ENCODE peak calls at places on chromosomes 3 and 15, in four cellular contexts. Y is heart right ventricle; S is pancreas; H is CD4-positive, alpha-beta T cell. Z is an unnamed sample.

GRCh38 chr3:114545196-114545595 is 251.4 kb downstream of the TIGIT start:
- DNase-seq in S (no peak), Y (no peak), H (no peak), Z (no peak)

GRCh38 chr3:4571690-4572334 is 78.7 kb downstream of the ITPR1 start:
- DNase-seq in S (no peak), H (no peak), Y (no peak), Z (no peak)

GRCh38 chr15:42921049-42921731 is 612 bp upstream of the TTBK2 start:
- DNase-seq in H (peak; percentile 56), S (no peak), Y (no peak), Z (no peak)

GRCh38 chr15:65266469-65266868 is 20.2 kb downstream of the PARP16 start:
- DNase-seq in Y (no peak), S (no peak), H (no peak), Z (no peak)

GRCh38 chr3:72738752-72739520 is 109.3 kb downstream of the SHQ1 start:
- DNase-seq in Y (no peak), H (peak; percentile 81), S (peak; percentile 60), Z (peak; percentile 57)

GRCh38 chr3:169998668-169999131 is 32.1 kb downstream of the SEC62 start:
- DNase-seq in Y (no peak), S (no peak), H (no peak), Z (peak; percentile 17)

GRCh38 chr3:125960456-125961288 is 8.3 kb upstream of the ROPN1B start:
- DNase-seq in S (no peak), H (no peak), Y (no peak), Z (no peak)

GRCh38 chr3:169637731-169638130 is 25.8 kb downstream of the MECOM start:
- DNase-seq in S (no peak), Y (no peak), H (no peak), Z (no peak)

GRCh38 chr15:55907797-55908196 is 85.6 kb downstream of the NEDD4 start:
- DNase-seq in H (no peak), S (no peak), Y (no peak), Z (peak; percentile 84)

GRCh38 chr3:108662141-108662738 is 72.7 kb downstream of the DZIP3 start:
- DNase-seq in S (peak; percentile 39), Y (peak; percentile 14), H (no peak), Z (peak; percentile 45)

DNA sequence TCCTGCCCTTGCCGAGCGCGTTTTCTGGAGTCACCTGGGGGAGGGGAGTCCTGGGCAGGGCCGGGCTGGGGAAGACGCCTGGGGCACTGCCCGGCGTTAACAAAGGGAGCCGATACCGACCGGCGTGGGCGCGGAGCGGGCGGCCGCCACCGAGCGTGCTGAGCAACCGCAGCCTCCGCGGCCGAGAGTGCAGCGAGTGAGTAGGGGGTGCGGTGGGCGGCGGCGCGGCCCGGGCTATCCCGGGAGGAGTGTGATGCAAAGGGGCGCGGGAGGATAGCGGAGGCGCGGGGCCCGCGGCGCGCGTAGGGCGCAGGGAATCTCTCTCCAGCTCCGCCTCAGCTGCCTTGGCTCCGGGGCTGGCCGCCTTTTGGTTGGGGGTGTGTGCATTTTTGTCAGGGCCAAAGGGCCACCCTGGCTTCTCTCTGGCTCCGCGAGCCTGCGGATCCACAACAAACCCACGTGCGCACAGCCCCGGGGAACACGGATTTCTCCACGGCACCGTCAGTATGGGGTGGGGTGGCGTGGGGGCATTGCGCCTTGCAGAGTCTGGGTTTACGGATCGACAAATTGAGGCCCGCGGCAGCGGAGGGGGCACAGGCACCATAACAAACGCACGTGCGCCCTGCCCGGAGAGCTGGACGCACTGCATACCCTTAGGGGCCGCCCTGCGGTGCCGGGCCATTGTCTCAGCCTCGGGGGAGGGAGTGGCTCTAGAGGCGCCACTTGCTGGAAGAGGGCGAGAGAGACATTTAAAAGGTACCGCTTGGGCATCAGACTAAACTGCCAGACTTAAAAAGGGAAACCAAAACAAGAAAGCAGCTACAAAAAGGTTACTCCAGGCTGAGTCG is 537 bp downstream of the ST6GAL1 start:
- DNase-seq in S (peak; percentile 36), Y (peak; percentile 78), H (peak; percentile 69), Z (no peak)
- TF ChIP-seq CTCF in S (no peak), Y (peak; percentile 48), H (peak; percentile 48), Z (peak; percentile 8)

GRCh38 chr3:41304603-41305002 is 105.3 kb downstream of the CTNNB1 start:
- DNase-seq in S (no peak), Y (peak; percentile 55), H (no peak), Z (no peak)
- H3K27ac ChIP-seq in S (no peak overlapping the region), Y (no peak overlapping the region), H (no peak overlapping the region), Z (no peak overlapping the region)

DNA sequence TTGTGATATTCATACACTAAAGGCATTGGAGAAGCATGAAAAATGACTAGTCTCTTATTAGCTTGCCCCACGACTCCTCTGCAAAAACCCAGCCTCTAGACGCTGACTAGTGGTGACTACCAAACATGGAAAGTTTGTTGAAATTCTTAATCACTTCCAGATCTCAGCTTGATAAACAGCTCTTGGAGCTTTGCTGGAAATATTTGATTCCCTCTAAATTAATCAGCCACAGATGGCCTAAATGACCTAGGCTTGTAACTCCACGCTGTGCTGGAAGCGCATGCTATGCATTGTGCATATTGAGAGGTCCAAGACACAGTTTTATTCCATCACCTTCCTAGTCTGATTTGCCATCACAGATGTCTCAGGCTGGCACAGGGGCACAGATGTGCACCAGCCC is 244.7 kb upstream of the ST8SIA2 start:
- DNase-seq in S (no peak), Y (no peak), H (no peak), Z (no peak)
- TF ChIP-seq CTCF in S (no peak), Y (no peak), H (no peak), Z (no peak)

DNA sequence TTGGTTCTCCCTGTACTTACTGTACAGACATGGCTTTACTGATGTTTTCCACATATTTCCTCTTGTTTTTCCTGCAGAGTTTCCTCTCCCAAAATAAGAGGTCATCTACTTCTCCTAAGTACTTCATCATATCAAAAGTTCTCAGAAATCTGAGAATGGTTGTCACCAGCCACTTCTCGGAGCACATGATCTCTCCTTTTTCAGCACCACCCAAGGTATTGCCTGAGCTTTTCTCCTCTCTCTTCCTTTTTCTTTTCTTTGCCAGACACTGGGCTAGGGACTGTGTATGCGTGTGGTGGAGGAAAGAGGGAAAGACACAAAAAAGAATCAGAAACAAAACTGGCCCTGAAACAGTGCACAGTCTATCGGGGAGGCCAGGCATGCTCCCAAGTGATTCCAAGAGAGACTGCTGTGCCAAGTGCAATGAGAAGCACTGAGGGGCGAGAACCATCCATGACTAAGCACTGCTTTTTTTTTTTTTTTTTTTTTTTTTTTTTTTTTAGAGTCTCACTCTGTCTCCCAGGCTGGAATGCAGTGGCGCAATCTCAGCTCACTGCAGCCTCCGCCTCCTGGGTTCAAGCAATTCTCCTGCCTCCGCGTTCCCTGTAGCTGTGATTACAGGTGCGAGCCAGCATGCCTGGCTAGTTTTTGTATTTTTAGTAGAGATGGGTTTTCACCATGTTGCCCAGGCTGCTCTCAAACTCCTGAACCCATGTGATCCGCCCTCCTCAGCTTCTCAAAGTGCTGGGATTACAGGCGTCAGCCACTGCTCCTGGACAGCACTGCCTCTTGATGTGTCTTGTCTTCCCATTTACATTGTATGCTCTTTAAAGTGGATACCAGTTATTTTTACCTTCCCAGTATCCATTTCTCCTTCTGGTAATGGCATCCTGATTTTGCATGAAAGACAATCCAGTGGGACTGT is 194.0 kb upstream of the FEZF2 start:
- DNase-seq in Y (peak; percentile 8), H (no peak), S (no peak), Z (peak; percentile 43)
- H3K27ac ChIP-seq in Y (no peak overlapping the region), H (no peak overlapping the region), S (no peak overlapping the region), Z (peak overlapping the region; percentile 65)

GRCh38 chr3:172138031-172138538 is 98.7 kb downstream of the FNDC3B start:
- DNase-seq in H (no peak), S (no peak), Y (no peak), Z (no peak)

GRCh38 chr3:172135185-172135584 is 95.8 kb downstream of the FNDC3B start:
- DNase-seq in Y (no peak), S (no peak), H (no peak), Z (no peak)

GRCh38 chr3:172134352-172134751 is 95.0 kb downstream of the FNDC3B start:
- DNase-seq in Y (no peak), H (no peak), S (no peak), Z (no peak)

GRCh38 chr3:172137287-172138030 is 98.1 kb downstream of the FNDC3B start:
- DNase-seq in Y (no peak), S (no peak), H (no peak), Z (no peak)

GRCh38 chr3:172135766-172136729 is 96.7 kb downstream of the FNDC3B start:
- DNase-seq in Y (no peak), S (no peak), H (no peak), Z (no peak)
- TF ChIP-seq CTCF in Y (no peak), S (no peak), H (no peak), Z (no peak)

Z was measured in RWPE1.